ENCODE peak calls at places on chromosomes 16 and 17, in four cellular contexts. Q is uterus; F is fibroblast of lung; B is CD4-positive, alpha-beta memory T cell. Y is an unnamed sample.
A peak's percentile ranks its signal among the peaks of the same experiment; 100 is the strongest.

GRCh38 chr17:81712468-81713003 is 452 bp downstream of the SLC25A10 start:
- DNase-seq in Q (no peak), F (no peak), B (peak; percentile 11), Y (peak; percentile 54)

GRCh38 chr16:379183-379960 is 2.4 kb downstream of the PGAP6 start:
- DNase-seq in Q (no peak), F (no peak), B (no peak), Y (no peak)

GRCh38 chr17:79852748-79853147 is 13.5 kb upstream of the CBX4 start:
- DNase-seq in Q (no peak), F (peak; percentile 61), B (no peak), Y (no peak)

GRCh38 chr16:28910046-28911031 is 14.7 kb downstream of the RABEP2 start:
- DNase-seq in Q (no peak), F (no peak), B (no peak), Y (peak; percentile 24)

GRCh38 chr16:83344014-83344413 is 463.8 kb upstream of the HSBP1 start:
- DNase-seq in Q (peak; percentile 37), F (peak; percentile 94), B (no peak), Y (no peak)

GRCh38 chr17:39306509-39307212 is 80.9 kb upstream of the STAC2 start:
- DNase-seq in Q (no peak), F (peak; percentile 6), B (no peak), Y (no peak)

GRCh38 chr16:8924214-8924613 is 39.5 kb downstream of the USP7 start:
- DNase-seq in Q (no peak), F (no peak), B (no peak), Y (no peak)

GRCh38 chr17:29148790-29149430 is 31.3 kb downstream of the MYO18A start:
- DNase-seq in Q (peak; percentile 93), F (peak; percentile 91), B (peak; percentile 89), Y (peak; percentile 97)

GRCh38 chr17:72446525-72447250 is 325.9 kb downstream of the SOX9 start:
- DNase-seq in Q (no peak), F (peak; percentile 81), B (no peak), Y (no peak)

GRCh38 chr17:62597920-62598319 is 29.6 kb upstream of the MRC2 start:
- DNase-seq in Q (peak; percentile 49), F (peak; percentile 52), B (no peak), Y (no peak)

GRCh38 chr17:63120406-63120805 is 154.4 kb downstream of the TANC2 start:
- DNase-seq in Q (no peak), F (peak; percentile 28), B (no peak), Y (no peak)

GRCh38 chr17:78923660-78924453 is 1.3 kb downstream of the TIMP2 start:
- DNase-seq in Q (peak; percentile 65), F (no peak), B (peak; percentile 47), Y (peak; percentile 26)

GRCh38 chr17:59641799-59642484 is 22.2 kb downstream of the CLTC start:
- DNase-seq in Q (no peak), F (no peak), B (peak; percentile 32), Y (no peak)

GRCh38 chr16:85284138-85284897 is 172.0 kb upstream of the CIBAR2 start:
- DNase-seq in Q (no peak), F (no peak), B (no peak), Y (peak; percentile 33)

GRCh38 chr16:85673529-85674417 is 15.0 kb downstream of the GINS2 start:
- DNase-seq in Q (no peak), F (peak; percentile 67), B (no peak), Y (no peak)

GRCh38 chr17:75896360-75897075 is at the start of gene TRIM65:
- DNase-seq in Q (peak; percentile 84), F (peak; percentile 78), B (peak; percentile 70), Y (peak; percentile 69)

GRCh38 chr17:75012320-75013076 is at the start of gene MRPL58:
- DNase-seq in Q (peak; percentile 76), F (peak; percentile 87), B (peak; percentile 76), Y (peak; percentile 91)

GRCh38 chr17:72244942-72245341 is 124.1 kb downstream of the SOX9 start:
- DNase-seq in Q (no peak), F (peak; percentile 55), B (no peak), Y (no peak)

GRCh38 chr16:2428051-2428786 is 1.0 kb upstream of the CCNF start:
- DNase-seq in Q (peak; percentile 44), F (peak; percentile 9), B (no peak), Y (peak; percentile 47)

DNA sequence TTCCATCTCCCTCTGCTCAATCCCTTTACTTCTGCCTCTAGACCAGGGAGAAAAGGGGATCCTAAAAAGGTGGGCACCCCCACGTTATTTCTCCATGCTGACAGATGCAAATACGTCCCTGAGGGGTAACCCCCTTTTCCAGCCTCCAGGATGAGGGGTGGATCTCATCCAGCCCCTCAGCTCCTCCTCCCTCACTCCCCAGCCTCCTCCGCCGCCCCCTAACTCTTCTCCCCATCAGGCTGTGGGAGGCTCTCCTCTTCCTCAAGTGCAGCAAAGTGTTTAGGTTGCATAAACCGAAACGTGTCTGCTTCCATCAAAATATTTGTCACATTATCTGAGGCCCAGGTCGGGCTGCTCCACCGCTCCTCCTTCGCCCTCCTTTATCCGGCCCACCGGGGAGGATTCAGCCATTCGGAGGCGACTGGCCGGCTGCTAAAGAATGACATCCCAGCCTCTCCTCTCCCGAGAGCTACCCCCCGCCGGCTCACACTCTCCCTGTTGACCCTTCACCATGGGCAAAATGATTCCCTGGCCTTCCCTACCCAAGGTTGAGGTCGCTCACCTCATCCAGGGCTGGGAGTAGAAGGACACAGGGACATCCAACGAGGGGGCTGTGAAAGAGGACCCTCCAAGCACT is 1.2 kb upstream of the C1QL1 start:
- DNase-seq in Q (no peak), F (no peak), B (no peak), Y (no peak)
- H3K4me3 ChIP-seq in Q (no peak overlapping the region), F (no peak overlapping the region), B (peak overlapping the region; percentile 5), Y (peak overlapping the region; percentile 35)

GRCh38 chr16:25488435-25488834 is 203.3 kb upstream of the HS3ST4 start:
- DNase-seq in Q (no peak), F (no peak), B (no peak), Y (no peak)
- H3K9me3 ChIP-seq in Q (no peaks in the 10 kb centered on the region), F (no peaks in the 10 kb centered on the region), B (no peaks in the 10 kb centered on the region), Y (no peaks in the 10 kb centered on the region)

DNA sequence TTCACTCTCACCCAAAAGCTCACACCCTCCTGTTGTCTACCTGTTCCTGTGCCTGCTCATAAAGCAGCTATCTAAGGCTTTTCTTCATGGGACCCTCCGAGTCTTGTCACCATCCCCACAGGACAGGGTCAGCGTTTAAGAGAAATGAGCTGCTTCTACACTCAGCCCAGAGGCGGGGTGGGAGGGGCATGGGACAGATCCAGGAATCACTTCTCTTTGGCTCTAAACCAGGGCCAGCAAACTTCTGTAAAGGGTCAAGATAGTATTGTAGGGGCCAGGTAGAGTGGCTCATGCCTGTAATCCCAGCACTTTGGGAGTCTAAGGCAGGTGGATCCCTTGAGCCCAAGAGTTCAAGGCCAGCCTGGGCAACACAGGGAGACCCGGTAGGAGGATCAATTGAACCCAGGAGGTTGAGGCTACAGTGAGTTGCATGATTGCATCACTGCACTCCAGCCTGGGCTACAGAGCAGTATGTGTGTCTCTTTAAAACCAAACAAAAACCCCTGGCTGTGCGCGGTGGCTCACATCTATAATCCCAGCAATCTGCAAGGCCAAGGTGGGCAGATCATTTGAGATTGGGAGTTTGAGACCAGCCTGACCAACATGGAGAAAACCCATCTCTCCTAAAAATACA is 23.2 kb upstream of the KLHL11 start:
- DNase-seq in Q (no peak), F (no peak), B (no peak), Y (no peak)
- H3K36me3 ChIP-seq in Q (no peaks in the 10 kb centered on the region), F (peaks cover 33% of the 10 kb centered on the region), B (peaks cover 75% of the 10 kb centered on the region), Y (peaks cover 93% of the 10 kb centered on the region)

GRCh38 chr17:65918921-65919546 is 272.9 kb downstream of the CEP112 start:
- DNase-seq in Q (no peak), F (no peak), B (no peak), Y (peak; percentile 18)

GRCh38 chr17:65917560-65917959 is 274.4 kb downstream of the CEP112 start:
- DNase-seq in Q (no peak), F (no peak), B (no peak), Y (no peak)

GRCh38 chr17:65914784-65915342 is 277.1 kb downstream of the CEP112 start:
- DNase-seq in Q (no peak), F (no peak), B (no peak), Y (no peak)

GRCh38 chr17:65918450-65918849 is 273.5 kb downstream of the CEP112 start:
- DNase-seq in Q (no peak), F (no peak), B (no peak), Y (no peak)

DNA sequence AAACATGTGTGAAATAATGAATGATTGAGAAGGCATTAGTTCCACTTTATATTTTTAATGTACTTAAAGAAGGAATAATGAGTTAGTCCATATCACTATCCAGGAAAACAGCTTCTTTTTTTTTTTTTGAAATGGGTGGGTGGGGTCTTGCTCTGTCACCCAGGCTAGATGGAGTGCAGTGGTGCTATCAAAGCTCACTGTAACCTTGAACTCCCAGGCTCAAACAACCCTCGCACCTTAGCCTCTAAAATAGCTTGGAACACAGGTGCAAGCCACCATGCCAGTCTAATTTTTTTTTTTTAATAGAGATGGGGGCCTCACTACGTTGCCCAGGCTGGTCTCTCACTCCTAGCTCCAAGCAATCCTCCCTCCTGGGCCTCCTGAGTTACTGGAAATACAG is 275.5 kb downstream of the CEP112 start:
- DNase-seq in Q (no peak), F (no peak), B (no peak), Y (no peak)
- H3K4me3 ChIP-seq in Q (no peak overlapping the region), F (no peak overlapping the region), B (no peak overlapping the region), Y (no peak overlapping the region)

GRCh38 chr16:88999457-89000206 is 22.6 kb upstream of the CBFA2T3 start:
- DNase-seq in Q (no peak), F (no peak), B (peak; percentile 32), Y (no peak)
- H3K9me3 ChIP-seq in Q (no peaks in the 10 kb centered on the region), F (no peaks in the 10 kb centered on the region), B (no peaks in the 10 kb centered on the region), Y (peaks cover 3% of the 10 kb centered on the region)

GRCh38 chr17:4693416-4693815 is 10.5 kb downstream of the PELP1 start:
- DNase-seq in Q (no peak), F (no peak), B (no peak), Y (no peak)
- H3K36me3 ChIP-seq in Q (no peaks in the 10 kb centered on the region), F (no peaks in the 10 kb centered on the region), B (peaks cover 12% of the 10 kb centered on the region), Y (peaks cover 57% of the 10 kb centered on the region)